ENCODE peak calls at places on chromosomes 7 and 10, in four cellular contexts. E is NCI-H1436 treated with DMSO at 0.1 percent for 48 hours; J is NCI-H2081 treated with DMSO at 0.1 percent for 48 hours; D is activated CD8-positive, alpha-beta memory T cell treated with anti-CD3 and anti-CD28 coated beads for 4 hours. A is an unnamed sample.

GRCh38 chr10:121927361-121927840 is 430 bp downstream of the ATE1 start:
- DNase-seq in E (no peak), J (no peak), D (no peak), A (peak)

GRCh38 chr10:69348824-69349541 is 67.7 kb downstream of the TACR2 start:
- DNase-seq in E (no peak), J (peak), D (no peak), A (no peak)

GRCh38 chr7:135232720-135233119 is 918 bp upstream of the STRA8 start:
- DNase-seq in E (no peak), J (no peak), D (no peak), A (peak)

GRCh38 chr10:33241351-33241750 is 93.1 kb downstream of the NRP1 start:
- DNase-seq in E (no peak), J (no peak), D (no peak), A (no peak)

GRCh38 chr7:108875139-108875538 is 305.5 kb downstream of the DNAJB9 start:
- DNase-seq in E (no peak), J (no peak), D (no peak), A (no peak)

GRCh38 chr7:44757311-44757710 is 8.7 kb downstream of the ZMIZ2 start:
- DNase-seq in E (no peak), J (no peak), D (no peak), A (no peak)

GRCh38 chr7:55515569-55516279 is 56.6 kb downstream of the VOPP1 start:
- DNase-seq in E (no peak), J (no peak), D (no peak), A (no peak)

GRCh38 chr10:26391701-26392695 is 46.1 kb upstream of the APBB1IP start:
- DNase-seq in E (no peak), J (no peak), D (no peak), A (no peak)

GRCh38 chr7:53771701-53772100 is 736.3 kb downstream of the POM121L12 start:
- DNase-seq in E (no peak), J (no peak), D (no peak), A (no peak)

GRCh38 chr10:54284526-54285193 is 516.4 kb downstream of the PCDH15 start:
- DNase-seq in E (no peak), J (no peak), D (no peak), A (no peak)